ENCODE peak calls at places on chromosomes 1 and 21, in six cellular contexts. X is cardiac fibroblast, Y is mesothelial cell of epicardium, G is prostate gland, M is anterior cingulate cortex, L is RPMI7951. Z is an unnamed sample.

GRCh38 chr21:15444118-15444960 is 285.4 kb upstream of the USP25 start:
- DNase-seq in X (no peak), Y (no peak), G (no peak), M (no peak), L (no peak), Z (no peak)

GRCh38 chr1:14128096-14128495 is 428.1 kb downstream of the PRDM2 start:
- DNase-seq in X (no peak), Y (no peak), G (no peak), M (no peak), L (no peak), Z (no peak)

GRCh38 chr1:157117527-157118057 is 18.0 kb upstream of the ETV3L start:
- DNase-seq in X (no peak), Y (no peak), G (no peak), M (no peak), L (no peak), Z (no peak)

GRCh38 chr1:220700591-220701179 is 10.5 kb downstream of the C1orf115 start:
- DNase-seq in X (no peak), Y (no peak), G (peak; percentile 61), M (no peak), L (peak; percentile 46), Z (no peak)

GRCh38 chr1:205809469-205809868 is 3.5 kb downstream of the SLC41A1 start:
- DNase-seq in X (no peak), Y (no peak), G (no peak), M (no peak), L (no peak), Z (no peak)

GRCh38 chr1:53145942-53146708 is 3.7 kb upstream of the SLC1A7 start:
- DNase-seq in X (peak; percentile 99), Y (peak; percentile 81), G (no peak), M (no peak), L (peak; percentile 99), Z (peak; percentile 99)

GRCh38 chr1:10635992-10636391 is 160.5 kb downstream of the CASZ1 start:
- DNase-seq in X (no peak), Y (no peak), G (peak; percentile 97), M (no peak), L (no peak), Z (no peak)

GRCh38 chr1:176193023-176193422 is 14.1 kb downstream of the COP1 start:
- DNase-seq in X (peak; percentile 24), Y (no peak), G (no peak), M (no peak), L (no peak), Z (peak; percentile 49)

GRCh38 chr1:6030144-6030543 is 15.5 kb upstream of the KCNAB2 start:
- DNase-seq in X (no peak), Y (no peak), G (no peak), M (no peak), L (no peak), Z (no peak)

GRCh38 chr1:39491146-39491921 is at the start of gene BMP8A:
- DNase-seq in X (no peak), Y (peak; percentile 52), G (peak; percentile 48), M (peak; percentile 42), L (peak; percentile 41), Z (no peak)

GRCh38 chr21:37909936-37910335 is 6.3 kb downstream of the KCNJ6 start:
- DNase-seq in X (no peak), Y (no peak), G (no peak), M (no peak), L (no peak), Z (no peak)

GRCh38 chr1:162285149-162285561 is 91.5 kb downstream of the SPATA46 start:
- DNase-seq in X (no peak), Y (no peak), G (peak; percentile 96), M (no peak), L (no peak), Z (no peak)

GRCh38 chr1:207762622-207763021 is 10.8 kb downstream of the CD46 start:
- DNase-seq in X (no peak), Y (no peak), G (no peak), M (no peak), L (no peak), Z (no peak)

GRCh38 chr1:16181887-16182719 is 26.2 kb upstream of the EPHA2 start:
- DNase-seq in X (peak; percentile 95), Y (no peak), G (peak; percentile 89), M (no peak), L (peak; percentile 97), Z (peak; percentile 92)

GRCh38 chr1:115277276-115277675 is 60.8 kb downstream of the NGF start:
- DNase-seq in X (peak; percentile 58), Y (no peak), G (no peak), M (no peak), L (peak; percentile 80), Z (peak; percentile 78)

GRCh38 chr1:66352783-66353182 is 181.2 kb upstream of the SGIP1 start:
- DNase-seq in X (no peak), Y (no peak), G (no peak), M (no peak), L (no peak), Z (no peak)

GRCh38 chr21:45449658-45450502 is 44.9 kb downstream of the COL18A1 start:
- DNase-seq in X (no peak), Y (no peak), G (no peak), M (no peak), L (no peak), Z (no peak)

GRCh38 chr1:160050619-160051018 is 18.8 kb upstream of the PIGM start:
- DNase-seq in X (no peak), Y (no peak), G (no peak), M (no peak), L (no peak), Z (no peak)

GRCh38 chr1:169110691-169111447 is 4.4 kb downstream of the ATP1B1 start:
- DNase-seq in X (peak; percentile 56), Y (no peak), G (no peak), M (no peak), L (no peak), Z (no peak)

GRCh38 chr1:12485231-12486172 is 132.5 kb downstream of the DHRS3 start:
- DNase-seq in X (no peak), Y (no peak), G (no peak), M (no peak), L (peak; percentile 47), Z (no peak)

GRCh38 chr1:38559180-38559874 is 300.2 kb downstream of the RRAGC start:
- DNase-seq in X (no peak), Y (no peak), G (peak; percentile 58), M (no peak), L (no peak), Z (no peak)

GRCh38 chr1:11784993-11785769 is 20.6 kb downstream of the MTHFR start:
- DNase-seq in X (peak; percentile 61), Y (no peak), G (peak; percentile 49), M (peak; percentile 42), L (peak; percentile 49), Z (peak; percentile 45)

GRCh38 chr21:16419188-16419874 is 689.5 kb downstream of the USP25 start:
- DNase-seq in X (peak; percentile 83), Y (no peak), G (peak; percentile 68), M (peak; percentile 65), L (peak; percentile 2), Z (peak; percentile 94)

GRCh38 chr1:197674286-197674685 is 101.0 kb downstream of the DENND1B start:
- DNase-seq in X (no peak), Y (no peak), G (no peak), M (no peak), L (no peak), Z (no peak)

GRCh38 chr1:50929376-50929958 is 30.6 kb downstream of the FAF1 start:
- DNase-seq in X (peak; percentile 68), Y (no peak), G (no peak), M (no peak), L (peak; percentile 43), Z (peak; percentile 28)

GRCh38 chr1:119720866-119721440 is 9.2 kb downstream of the PHGDH start:
- DNase-seq in X (peak; percentile 62), Y (no peak), G (no peak), M (no peak), L (no peak), Z (no peak)

GRCh38 chr1:205947024-205947423 is 3.8 kb upstream of the SLC26A9 start:
- DNase-seq in X (no peak), Y (no peak), G (peak; percentile 82), M (no peak), L (no peak), Z (no peak)